ENCODE peak calls at places on chromosomes 12 and 14, in six cellular contexts. C is fibroblast of mammary gland, B is fibroblast of pulmonary artery, L is thoracic aorta, Z is WTC11, Y is tibial artery. I is an unnamed sample.
A peak's percentile ranks its signal among the peaks of the same experiment; 100 is the strongest.

GRCh38 chr12:59067068-59067467 is 146.8 kb upstream of the LRIG3 start:
- DNase-seq in C (peak; percentile 46), B (peak; percentile 68), L (no peak), Z (no peak), Y (no peak), I (no peak)

GRCh38 chr12:109308534-109309440 is at the start of gene FOXN4:
- DNase-seq in C (no peak), B (no peak), L (no peak), Z (peak; percentile 80), Y (no peak), I (no peak)

GRCh38 chr12:47433876-47434275 is 272.0 kb downstream of the RPAP3 start:
- DNase-seq in C (peak; percentile 5), B (no peak), L (no peak), Z (no peak), Y (no peak), I (no peak)

GRCh38 chr14:104580961-104581360 is 1.4 kb downstream of the C14orf180 start:
- DNase-seq in C (no peak), B (no peak), L (no peak), Z (no peak), Y (peak; percentile 37), I (peak; percentile 25)

GRCh38 chr12:50050410-50051280 is 6.8 kb upstream of the ASIC1 start:
- DNase-seq in C (peak; percentile 61), B (peak; percentile 90), L (no peak), Z (peak; percentile 65), Y (peak; percentile 83), I (no peak)

GRCh38 chr14:30553311-30553989 is 5.5 kb upstream of the G2E3 start:
- DNase-seq in C (peak; percentile 76), B (peak; percentile 31), L (no peak), Z (no peak), Y (no peak), I (no peak)

GRCh38 chr14:91216731-91217226 is 27.7 kb downstream of the GPR68 start:
- DNase-seq in C (no peak), B (no peak), L (no peak), Z (no peak), Y (no peak), I (no peak)

GRCh38 chr12:132510111-132510724 is 20.3 kb downstream of the FBRSL1 start:
- DNase-seq in C (no peak), B (no peak), L (no peak), Z (no peak), Y (no peak), I (no peak)

GRCh38 chr12:116568203-116568602 is 9.0 kb downstream of the MAP1LC3B2 start:
- DNase-seq in C (no peak), B (no peak), L (no peak), Z (no peak), Y (no peak), I (no peak)

DNA sequence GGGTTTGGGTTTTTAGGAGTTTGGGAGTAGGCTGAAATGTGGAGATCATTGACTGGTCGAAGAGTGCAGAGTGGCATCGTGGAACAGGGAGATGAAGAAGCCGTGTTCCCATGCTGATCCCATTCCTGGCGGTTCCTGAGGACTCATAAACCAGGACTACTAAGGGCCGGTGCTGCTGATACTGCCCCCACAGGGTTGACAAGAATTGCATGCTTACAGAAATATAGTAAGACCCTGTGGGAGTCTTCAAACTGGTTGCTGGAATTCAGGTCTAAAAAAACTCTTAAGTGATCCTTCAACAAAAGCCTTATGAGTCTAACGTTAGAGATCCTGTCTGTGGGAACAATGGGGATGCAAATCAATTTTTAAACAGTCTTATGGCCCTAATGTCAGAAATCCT is 64.0 kb upstream of the ARHGAP5 start:
- DNase-seq in C (no peak), B (no peak), L (no peak), Z (peak; percentile 43), Y (no peak), I (no peak)
- TF ChIP-seq CTCF in C (peak; percentile 7), B (peak; percentile 12), L (no peak), Z (peak; percentile 16), Y (no peak), I (no peak)

DNA sequence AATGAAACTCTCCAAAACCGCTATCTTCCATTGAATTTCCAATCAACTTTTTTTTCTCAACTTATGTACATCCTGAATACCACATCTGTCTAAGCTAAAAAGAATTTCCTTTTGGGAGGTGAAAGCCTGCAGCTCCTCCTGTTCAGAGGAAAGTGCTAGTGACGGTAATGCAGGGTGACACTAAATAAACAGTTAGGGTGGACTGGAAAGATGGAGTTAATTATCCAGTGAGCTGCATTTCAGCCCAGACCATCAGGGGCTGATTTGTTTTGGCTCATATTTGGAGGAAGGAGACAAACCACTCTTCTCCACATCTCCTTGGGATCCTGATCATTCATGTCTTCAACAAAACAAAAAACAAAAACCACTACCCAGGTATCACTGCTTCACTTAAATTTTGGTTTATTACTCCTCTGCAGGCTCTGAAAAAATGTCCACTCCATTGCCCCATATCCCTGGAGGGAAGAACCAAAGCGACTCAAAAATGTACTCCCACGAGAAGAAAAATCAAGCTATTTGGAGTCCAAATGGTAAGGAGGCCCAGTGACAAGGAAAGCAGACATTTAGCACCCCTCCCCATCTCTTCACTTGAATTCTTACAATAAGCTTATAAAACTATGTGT is 5.1 kb upstream of the SIX1 start:
- DNase-seq in C (peak; percentile 69), B (no peak), L (no peak), Z (no peak), Y (no peak), I (no peak)
- TF ChIP-seq CTCF in C (no peak), B (no peak), L (no peak), Z (no peak), Y (no peak), I (no peak)

GRCh38 chr14:42508209-42508946 is 901.7 kb downstream of the LRFN5 start:
- DNase-seq in C (no peak), B (no peak), L (no peak), Z (no peak), Y (no peak), I (no peak)

GRCh38 chr14:42510071-42510470 is 903.4 kb downstream of the LRFN5 start:
- DNase-seq in C (no peak), B (no peak), L (no peak), Z (no peak), Y (no peak), I (no peak)

GRCh38 chr14:42499137-42499536 is 892.5 kb downstream of the LRFN5 start:
- DNase-seq in C (no peak), B (no peak), L (no peak), Z (no peak), Y (no peak), I (no peak)

GRCh38 chr14:42504433-42504832 is 897.8 kb downstream of the LRFN5 start:
- DNase-seq in C (peak; percentile 6), B (peak; percentile 40), L (no peak), Z (no peak), Y (no peak), I (no peak)
- TF ChIP-seq CTCF in C (no peak), B (no peak), L (no peak), Z (no peak), Y (no peak), I (no peak)

GRCh38 chr14:101559624-101560533 is 1.4 kb upstream of the DIO3 start:
- DNase-seq in C (no peak), B (peak; percentile 6), L (no peak), Z (peak; percentile 60), Y (no peak), I (no peak)
- TF ChIP-seq CTCF in C (no peak), B (no peak), L (no peak), Z (no peak), Y (peak; percentile 12), I (no peak)

DNA sequence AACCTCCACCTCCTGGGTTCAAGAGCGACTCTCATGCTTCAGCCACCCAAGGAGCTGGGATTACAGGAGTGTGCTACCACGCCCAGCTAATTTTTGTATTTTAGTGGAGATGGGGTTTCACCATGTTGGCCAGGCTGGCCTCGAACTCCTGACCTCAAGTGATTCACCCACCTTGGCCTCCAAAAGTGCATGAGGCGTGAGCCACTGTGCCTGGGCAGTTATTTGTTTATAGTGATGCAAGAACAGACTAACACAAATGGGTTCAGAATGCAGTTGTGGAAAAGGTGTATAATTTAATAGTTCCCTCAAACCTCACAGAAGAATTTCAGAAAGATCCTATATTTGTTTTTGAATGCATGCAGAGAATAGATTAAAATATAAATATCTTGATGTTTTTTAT is 447.1 kb downstream of the ZFP36L1 start:
- DNase-seq in C (peak; percentile 38), B (no peak), L (no peak), Z (no peak), Y (no peak), I (no peak)
- TF ChIP-seq CTCF in C (no peak), B (no peak), L (no peak), Z (no peak), Y (no peak), I (no peak)

GRCh38 chr12:106246891-106247730 is 709 bp downstream of the CKAP4 start:
- DNase-seq in C (peak; percentile 56), B (peak; percentile 68), L (no peak), Z (peak; percentile 49), Y (peak; percentile 68), I (no peak)
- TF ChIP-seq CTCF in C (no peak), B (no peak), L (peak; percentile 22), Z (no peak), Y (no peak), I (no peak)

DNA sequence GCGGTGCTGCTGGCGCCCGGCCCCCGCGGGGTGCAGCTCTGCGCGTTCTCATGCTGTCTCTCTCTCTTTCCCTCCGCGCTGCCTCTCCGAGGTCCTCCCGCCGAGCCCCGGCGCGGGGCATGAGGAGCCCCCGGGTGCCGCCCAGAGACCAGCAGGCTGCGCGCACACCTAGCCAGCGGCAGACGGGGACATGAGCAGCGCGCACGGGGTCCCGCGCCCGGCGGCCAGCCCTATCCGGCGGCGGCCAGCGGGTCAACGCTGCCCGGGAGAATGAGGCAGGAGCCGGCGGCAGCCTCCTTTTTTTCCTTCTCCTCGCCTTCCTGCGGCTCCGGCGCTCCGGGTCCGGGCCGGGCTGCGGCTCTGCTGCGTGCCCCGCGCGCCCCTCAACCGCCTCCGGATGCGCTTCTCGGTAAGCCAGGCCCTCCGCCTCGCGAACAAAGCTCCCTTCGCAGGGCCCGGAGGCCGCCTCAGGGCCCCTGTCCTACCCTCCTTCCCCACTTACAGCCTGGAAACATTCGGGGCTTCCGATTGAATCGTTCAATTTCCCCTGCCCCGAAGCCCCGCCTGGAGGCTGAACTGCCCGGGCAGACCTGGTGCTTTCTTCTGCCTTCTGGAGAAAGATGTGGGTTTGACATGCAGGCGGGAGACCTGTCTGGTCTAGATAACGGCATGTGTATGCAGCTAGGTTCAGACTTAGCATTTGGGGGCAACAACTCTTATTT is at the start of gene TUNAR:
- DNase-seq in C (no peak), B (peak; percentile 14), L (no peak), Z (peak; percentile 72), Y (no peak), I (no peak)
- TF ChIP-seq CTCF in C (no peak), B (peak; percentile 28), L (peak; percentile 40), Z (no peak), Y (no peak), I (no peak)